ENCODE peak calls at places on chromosomes 5 and 9, in eight cellular contexts. One of them, this sample, is unnamed.
A peak's percentile ranks its signal among the peaks of the same experiment; 100 is the strongest.

GRCh38 chr5:159441441-159441840 is 111.2 kb upstream of the IL12B start:
- DNase-seq in stomach: no peak
- DNase-seq in lower lobe of right lung: no peak
- DNase-seq in tibial nerve: no peak
- DNase-seq in LNCaP clone FGC: no peak
- DNase-seq in cardiac fibroblast: peak; percentile 17
- DNase-seq in GM23338: peak; percentile 68
- DNase-seq in breast epithelium: no peak
- DNase-seq in this sample: no peak

GRCh38 chr9:99736291-99736690 is 85.4 kb upstream of the NR4A3 start:
- DNase-seq in stomach: no peak
- DNase-seq in lower lobe of right lung: no peak
- DNase-seq in tibial nerve: no peak
- DNase-seq in LNCaP clone FGC: no peak
- DNase-seq in cardiac fibroblast: peak; percentile 12
- DNase-seq in GM23338: no peak
- DNase-seq in breast epithelium: no peak
- DNase-seq in this sample: peak; percentile 5

GRCh38 chr9:20981486-20981885 is 50.0 kb downstream of the HACD4 start:
- DNase-seq in stomach: no peak
- DNase-seq in lower lobe of right lung: peak; percentile 54
- DNase-seq in tibial nerve: no peak
- DNase-seq in LNCaP clone FGC: no peak
- DNase-seq in cardiac fibroblast: peak; percentile 60
- DNase-seq in GM23338: no peak
- DNase-seq in breast epithelium: no peak
- DNase-seq in this sample: peak; percentile 92

GRCh38 chr9:35660966-35661413 is 2.9 kb downstream of the CCDC107 start:
- DNase-seq in stomach: peak; percentile 65
- DNase-seq in lower lobe of right lung: no peak
- DNase-seq in tibial nerve: no peak
- DNase-seq in LNCaP clone FGC: no peak
- DNase-seq in cardiac fibroblast: peak; percentile 56
- DNase-seq in GM23338: peak; percentile 56
- DNase-seq in breast epithelium: peak; percentile 57
- DNase-seq in this sample: peak; percentile 54

GRCh38 chr5:42564689-42565356 is 141.6 kb downstream of the GHR start:
- DNase-seq in stomach: no peak
- DNase-seq in lower lobe of right lung: no peak
- DNase-seq in tibial nerve: no peak
- DNase-seq in LNCaP clone FGC: no peak
- DNase-seq in cardiac fibroblast: no peak
- DNase-seq in GM23338: no peak
- DNase-seq in breast epithelium: no peak
- DNase-seq in this sample: no peak

GRCh38 chr9:88746744-88747398 is 211.9 kb downstream of the NXNL2 start:
- DNase-seq in stomach: no peak
- DNase-seq in lower lobe of right lung: no peak
- DNase-seq in tibial nerve: no peak
- DNase-seq in LNCaP clone FGC: no peak
- DNase-seq in cardiac fibroblast: no peak
- DNase-seq in GM23338: peak; percentile 26
- DNase-seq in breast epithelium: no peak
- DNase-seq in this sample: no peak

GRCh38 chr9:116100711-116101111 is 52.9 kb upstream of the PAPPA start:
- DNase-seq in stomach: no peak
- DNase-seq in lower lobe of right lung: no peak
- DNase-seq in tibial nerve: no peak
- DNase-seq in LNCaP clone FGC: no peak
- DNase-seq in cardiac fibroblast: peak; percentile 60
- DNase-seq in GM23338: no peak
- DNase-seq in breast epithelium: no peak
- DNase-seq in this sample: peak; percentile 85

GRCh38 chr5:64769856-64770255 is 1.1 kb downstream of the CWC27 start:
- DNase-seq in stomach: no peak
- DNase-seq in lower lobe of right lung: no peak
- DNase-seq in tibial nerve: no peak
- DNase-seq in LNCaP clone FGC: no peak
- DNase-seq in cardiac fibroblast: no peak
- DNase-seq in GM23338: no peak
- DNase-seq in breast epithelium: no peak
- DNase-seq in this sample: no peak

GRCh38 chr9:106718996-106719395 is 144.0 kb upstream of the ZNF462 start:
- DNase-seq in stomach: no peak
- DNase-seq in lower lobe of right lung: no peak
- DNase-seq in tibial nerve: no peak
- DNase-seq in LNCaP clone FGC: no peak
- DNase-seq in cardiac fibroblast: peak; percentile 80
- DNase-seq in GM23338: no peak
- DNase-seq in breast epithelium: no peak
- DNase-seq in this sample: no peak

GRCh38 chr9:19173598-19174125 is 46.4 kb upstream of the PLIN2 start:
- DNase-seq in stomach: no peak
- DNase-seq in lower lobe of right lung: no peak
- DNase-seq in tibial nerve: no peak
- DNase-seq in LNCaP clone FGC: no peak
- DNase-seq in cardiac fibroblast: no peak
- DNase-seq in GM23338: no peak
- DNase-seq in breast epithelium: no peak
- DNase-seq in this sample: no peak

GRCh38 chr9:109101202-109101595 is 18.5 kb downstream of the TMEM245 start:
- DNase-seq in stomach: no peak
- DNase-seq in lower lobe of right lung: no peak
- DNase-seq in tibial nerve: no peak
- DNase-seq in LNCaP clone FGC: no peak
- DNase-seq in cardiac fibroblast: no peak
- DNase-seq in GM23338: no peak
- DNase-seq in breast epithelium: no peak
- DNase-seq in this sample: peak; percentile 12

GRCh38 chr5:154002093-154002492 is 36.6 kb downstream of the FAM114A2 start:
- DNase-seq in stomach: no peak
- DNase-seq in lower lobe of right lung: no peak
- DNase-seq in tibial nerve: no peak
- DNase-seq in LNCaP clone FGC: no peak
- DNase-seq in cardiac fibroblast: peak; percentile 85
- DNase-seq in GM23338: peak; percentile 15
- DNase-seq in breast epithelium: no peak
- DNase-seq in this sample: peak; percentile 85

GRCh38 chr5:21680661-21681060 is 1172.5 kb downstream of the CDH12 start:
- DNase-seq in stomach: no peak
- DNase-seq in lower lobe of right lung: no peak
- DNase-seq in tibial nerve: no peak
- DNase-seq in LNCaP clone FGC: no peak
- DNase-seq in cardiac fibroblast: peak; percentile 37
- DNase-seq in GM23338: no peak
- DNase-seq in breast epithelium: no peak
- DNase-seq in this sample: no peak

GRCh38 chr5:136039202-136039601 is 10.4 kb downstream of the TGFBI start:
- DNase-seq in stomach: no peak
- DNase-seq in lower lobe of right lung: no peak
- DNase-seq in tibial nerve: no peak
- DNase-seq in LNCaP clone FGC: no peak
- DNase-seq in cardiac fibroblast: no peak
- DNase-seq in GM23338: no peak
- DNase-seq in breast epithelium: no peak
- DNase-seq in this sample: no peak

GRCh38 chr5:72234265-72234700 is 85.8 kb downstream of the MRPS27 start:
- DNase-seq in stomach: no peak
- DNase-seq in lower lobe of right lung: no peak
- DNase-seq in tibial nerve: no peak
- DNase-seq in LNCaP clone FGC: no peak
- DNase-seq in cardiac fibroblast: peak; percentile 82
- DNase-seq in GM23338: peak; percentile 43
- DNase-seq in breast epithelium: no peak
- DNase-seq in this sample: peak; percentile 79

GRCh38 chr5:102778478-102778877 is 23.4 kb downstream of the PAM start:
- DNase-seq in stomach: no peak
- DNase-seq in lower lobe of right lung: no peak
- DNase-seq in tibial nerve: no peak
- DNase-seq in LNCaP clone FGC: no peak
- DNase-seq in cardiac fibroblast: peak; percentile 74
- DNase-seq in GM23338: no peak
- DNase-seq in breast epithelium: no peak
- DNase-seq in this sample: peak; percentile 73

GRCh38 chr9:118108971-118109370 is 404.8 kb downstream of the TLR4 start:
- DNase-seq in stomach: no peak
- DNase-seq in lower lobe of right lung: no peak
- DNase-seq in tibial nerve: no peak
- DNase-seq in LNCaP clone FGC: no peak
- DNase-seq in cardiac fibroblast: no peak
- DNase-seq in GM23338: no peak
- DNase-seq in breast epithelium: no peak
- DNase-seq in this sample: no peak

GRCh38 chr9:128001411-128002298 is 20.9 kb upstream of the EEIG1 start:
- DNase-seq in stomach: peak; percentile 72
- DNase-seq in lower lobe of right lung: no peak
- DNase-seq in tibial nerve: no peak
- DNase-seq in LNCaP clone FGC: no peak
- DNase-seq in cardiac fibroblast: peak; percentile 89
- DNase-seq in GM23338: peak; percentile 79
- DNase-seq in breast epithelium: peak; percentile 32
- DNase-seq in this sample: peak; percentile 93

GRCh38 chr5:128062172-128062746 is 21.3 kb upstream of the SLC12A2 start:
- DNase-seq in stomach: no peak
- DNase-seq in lower lobe of right lung: no peak
- DNase-seq in tibial nerve: no peak
- DNase-seq in LNCaP clone FGC: no peak
- DNase-seq in cardiac fibroblast: peak; percentile 76
- DNase-seq in GM23338: no peak
- DNase-seq in breast epithelium: no peak
- DNase-seq in this sample: peak; percentile 59

GRCh38 chr5:79901631-79902030 is 89.4 kb downstream of the MTX3 start:
- DNase-seq in stomach: no peak
- DNase-seq in lower lobe of right lung: no peak
- DNase-seq in tibial nerve: no peak
- DNase-seq in LNCaP clone FGC: no peak
- DNase-seq in cardiac fibroblast: no peak
- DNase-seq in GM23338: no peak
- DNase-seq in breast epithelium: no peak
- DNase-seq in this sample: no peak

GRCh38 chr5:147805030-147805454 is 22.5 kb upstream of the JAKMIP2 start:
- DNase-seq in stomach: no peak
- DNase-seq in lower lobe of right lung: peak; percentile 69
- DNase-seq in tibial nerve: no peak
- DNase-seq in LNCaP clone FGC: no peak
- DNase-seq in cardiac fibroblast: no peak
- DNase-seq in GM23338: no peak
- DNase-seq in breast epithelium: no peak
- DNase-seq in this sample: no peak

GRCh38 chr5:141757402-141757801 is 75.4 kb upstream of the ARAP3 start:
- DNase-seq in stomach: peak; percentile 47
- DNase-seq in lower lobe of right lung: no peak
- DNase-seq in tibial nerve: no peak
- DNase-seq in LNCaP clone FGC: no peak
- DNase-seq in cardiac fibroblast: peak; percentile 61
- DNase-seq in GM23338: peak; percentile 78
- DNase-seq in breast epithelium: no peak
- DNase-seq in this sample: peak; percentile 45
- TF ChIP-seq CTCF in stomach: peak; percentile 21
- TF ChIP-seq CTCF in lower lobe of right lung: no peak
- TF ChIP-seq CTCF in tibial nerve: peak; percentile 11
- TF ChIP-seq CTCF in LNCaP clone FGC: peak; percentile 73
- TF ChIP-seq CTCF in cardiac fibroblast: peak; percentile 75
- TF ChIP-seq CTCF in GM23338: peak; percentile 64
- TF ChIP-seq CTCF in breast epithelium: peak; percentile 14
- TF ChIP-seq CTCF in this sample: peak; percentile 67

DNA sequence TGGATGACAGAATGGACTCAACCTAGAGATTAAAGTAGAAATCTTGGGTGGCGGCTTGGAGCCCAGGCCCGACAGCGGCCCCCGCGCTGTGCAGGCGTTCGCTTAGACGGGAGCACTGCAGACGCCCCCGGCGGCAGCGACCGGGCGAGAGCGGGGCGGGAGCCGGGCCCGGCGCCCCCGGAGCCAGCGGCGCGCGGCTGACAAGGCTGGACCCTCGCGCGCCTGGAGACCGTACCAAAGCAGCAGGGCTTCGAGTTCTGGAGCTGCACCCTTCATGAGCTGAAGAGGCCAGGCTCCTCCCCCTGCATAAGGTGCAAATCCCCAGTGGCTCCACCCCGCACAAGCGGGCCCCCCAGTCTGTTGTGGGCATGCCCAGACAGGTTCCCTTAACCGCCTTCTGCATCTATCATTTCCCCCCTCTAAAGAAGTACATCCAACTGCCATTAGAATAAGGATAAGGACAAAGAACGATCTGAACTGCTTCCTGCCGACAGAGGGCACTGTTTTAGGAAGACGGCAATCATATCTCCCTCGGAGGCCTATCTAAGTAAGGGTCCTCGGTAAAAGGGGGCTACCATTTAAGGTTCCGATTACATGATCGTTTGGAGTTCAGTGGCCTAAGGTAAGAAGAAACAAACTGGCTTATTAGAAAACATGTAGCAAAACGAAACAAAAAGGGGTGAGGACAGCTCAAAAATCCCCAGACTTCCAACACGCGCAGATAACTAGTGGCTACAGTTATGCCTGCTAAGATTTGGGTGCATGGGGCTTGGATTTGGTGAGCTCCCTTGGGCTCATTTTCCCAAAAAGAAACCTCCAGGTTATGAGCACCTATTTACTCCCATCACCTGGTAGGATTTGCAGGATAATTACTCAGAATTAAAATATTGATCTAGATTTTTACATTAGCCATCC is 66.3 kb downstream of the RGMB start:
- DNase-seq in stomach: no peak
- DNase-seq in lower lobe of right lung: no peak
- DNase-seq in tibial nerve: no peak
- DNase-seq in LNCaP clone FGC: no peak
- DNase-seq in cardiac fibroblast: peak; percentile 34
- DNase-seq in GM23338: peak; percentile 48
- DNase-seq in breast epithelium: no peak
- DNase-seq in this sample: peak; percentile 8
- H3K4me3 ChIP-seq in stomach: no peak overlapping the region
- H3K4me3 ChIP-seq in lower lobe of right lung: peak overlapping the region; percentile 44
- H3K4me3 ChIP-seq in tibial nerve: peak overlapping the region; percentile 35
- H3K4me3 ChIP-seq in LNCaP clone FGC: no peak overlapping the region
- H3K4me3 ChIP-seq in cardiac fibroblast: peak overlapping the region; percentile 17
- H3K4me3 ChIP-seq in GM23338: no peak overlapping the region
- H3K4me3 ChIP-seq in breast epithelium: peak overlapping the region; percentile 49
- H3K4me3 ChIP-seq in this sample: no peak overlapping the region

DNA sequence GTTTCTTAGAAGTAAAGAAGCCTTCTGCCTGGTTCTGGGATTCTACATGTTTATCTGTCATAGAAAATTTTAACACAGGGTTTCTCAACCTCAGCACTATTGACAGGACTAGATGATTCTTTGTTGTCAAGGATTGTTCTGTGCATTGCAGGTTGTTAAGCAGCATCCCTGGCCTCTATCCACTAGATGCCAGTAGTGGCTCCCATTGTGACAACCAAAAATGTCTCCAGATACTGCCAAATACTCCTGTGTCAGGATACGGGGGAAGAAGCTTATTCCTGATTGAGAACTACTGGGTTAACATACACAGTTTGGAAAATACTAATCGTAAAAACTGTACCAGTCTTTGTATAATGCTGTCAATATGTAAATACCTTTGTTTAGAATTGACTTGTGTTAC is 167.1 kb downstream of the NIPBL start:
- DNase-seq in stomach: no peak
- DNase-seq in lower lobe of right lung: no peak
- DNase-seq in tibial nerve: no peak
- DNase-seq in LNCaP clone FGC: peak; percentile 32
- DNase-seq in cardiac fibroblast: peak; percentile 19
- DNase-seq in GM23338: peak; percentile 38
- DNase-seq in breast epithelium: no peak
- DNase-seq in this sample: no peak
- TF ChIP-seq CTCF in stomach: no peak
- TF ChIP-seq CTCF in lower lobe of right lung: no peak
- TF ChIP-seq CTCF in tibial nerve: no peak
- TF ChIP-seq CTCF in LNCaP clone FGC: peak; percentile 66
- TF ChIP-seq CTCF in cardiac fibroblast: peak; percentile 22
- TF ChIP-seq CTCF in GM23338: peak; percentile 30
- TF ChIP-seq CTCF in breast epithelium: no peak
- TF ChIP-seq CTCF in this sample: no peak

GRCh38 chr5:67537439-67538342 is 341.1 kb upstream of the CD180 start:
- DNase-seq in stomach: no peak
- DNase-seq in lower lobe of right lung: no peak
- DNase-seq in tibial nerve: no peak
- DNase-seq in LNCaP clone FGC: no peak
- DNase-seq in cardiac fibroblast: peak; percentile 27
- DNase-seq in GM23338: no peak
- DNase-seq in breast epithelium: no peak
- DNase-seq in this sample: peak; percentile 44
- H3K4me3 ChIP-seq in stomach: peak overlapping the region; percentile 9
- H3K4me3 ChIP-seq in lower lobe of right lung: peak overlapping the region; percentile 42
- H3K4me3 ChIP-seq in tibial nerve: peak overlapping the region; percentile 28
- H3K4me3 ChIP-seq in LNCaP clone FGC: no peak overlapping the region
- H3K4me3 ChIP-seq in cardiac fibroblast: no peak overlapping the region
- H3K4me3 ChIP-seq in GM23338: no peak overlapping the region
- H3K4me3 ChIP-seq in breast epithelium: peak overlapping the region; percentile 53
- H3K4me3 ChIP-seq in this sample: peak overlapping the region; percentile 20